ENCODE peak calls at places on chromosomes 5 and 9, in four cellular contexts. One of them, this sample, is unnamed.

GRCh38 chr9:109561137-109561536 is 63.0 kb upstream of the PTPN3 start:
- DNase-seq in astrocyte of the spinal cord: no peak
- DNase-seq in A549: no peak
- DNase-seq in NCI-H345: no peak
- DNase-seq in this sample: no peak

GRCh38 chr5:33725846-33726245 is 165.9 kb downstream of the ADAMTS12 start:
- DNase-seq in NCI-H345: no peak
- DNase-seq in A549: no peak
- DNase-seq in astrocyte of the spinal cord: peak
- DNase-seq in this sample: no peak

GRCh38 chr9:96020822-96021615 is 145.5 kb downstream of the ERCC6L2 start:
- DNase-seq in NCI-H345: peak
- DNase-seq in astrocyte of the spinal cord: peak
- DNase-seq in A549: no peak
- DNase-seq in this sample: peak

GRCh38 chr5:135223404-135223803 is 175.6 kb downstream of the MACROH2A1 start:
- DNase-seq in astrocyte of the spinal cord: no peak
- DNase-seq in NCI-H345: no peak
- DNase-seq in A549: no peak
- DNase-seq in this sample: no peak

GRCh38 chr5:120293796-120294195 is 170.3 kb upstream of the PRR16 start:
- DNase-seq in astrocyte of the spinal cord: peak
- DNase-seq in A549: no peak
- DNase-seq in NCI-H345: no peak
- DNase-seq in this sample: no peak

GRCh38 chr9:112535811-112536210 is 49.2 kb downstream of the KIAA1958 start:
- DNase-seq in NCI-H345: no peak
- DNase-seq in A549: no peak
- DNase-seq in astrocyte of the spinal cord: peak
- DNase-seq in this sample: no peak

GRCh38 chr9:131020388-131020787 is 11.4 kb downstream of the LAMC3 start:
- DNase-seq in NCI-H345: no peak
- DNase-seq in astrocyte of the spinal cord: peak
- DNase-seq in A549: no peak
- DNase-seq in this sample: no peak

GRCh38 chr5:65103674-65104035 is 334.9 kb downstream of the CWC27 start:
- DNase-seq in astrocyte of the spinal cord: no peak
- DNase-seq in NCI-H345: no peak
- DNase-seq in A549: no peak
- DNase-seq in this sample: peak

GRCh38 chr5:138955013-138955660 is 80.0 kb upstream of the LRRTM2 start:
- DNase-seq in NCI-H345: peak
- DNase-seq in A549: no peak
- DNase-seq in astrocyte of the spinal cord: no peak
- DNase-seq in this sample: no peak

GRCh38 chr9:6498982-6499381 is 86.0 kb downstream of the UHRF2 start:
- DNase-seq in NCI-H345: no peak
- DNase-seq in A549: no peak
- DNase-seq in astrocyte of the spinal cord: peak
- DNase-seq in this sample: no peak

GRCh38 chr5:98906756-98907355 is 22.0 kb downstream of the CHD1 start:
- DNase-seq in A549: no peak
- DNase-seq in astrocyte of the spinal cord: no peak
- DNase-seq in NCI-H345: no peak
- DNase-seq in this sample: no peak

GRCh38 chr5:150853560-150853959 is 7.2 kb downstream of the IRGM start:
- DNase-seq in A549: no peak
- DNase-seq in astrocyte of the spinal cord: no peak
- DNase-seq in NCI-H345: no peak
- DNase-seq in this sample: no peak

GRCh38 chr5:50767588-50767987 is 101.2 kb downstream of the PARP8 start:
- DNase-seq in A549: no peak
- DNase-seq in NCI-H345: no peak
- DNase-seq in astrocyte of the spinal cord: peak
- DNase-seq in this sample: no peak

GRCh38 chr5:76099286-76099702 is 16.1 kb downstream of the SV2C start:
- DNase-seq in A549: no peak
- DNase-seq in astrocyte of the spinal cord: no peak
- DNase-seq in NCI-H345: no peak
- DNase-seq in this sample: no peak

GRCh38 chr9:21519855-21520434 is 37.8 kb upstream of the IFNE start:
- DNase-seq in NCI-H345: no peak
- DNase-seq in A549: no peak
- DNase-seq in astrocyte of the spinal cord: no peak
- DNase-seq in this sample: no peak

GRCh38 chr9:92746567-92747458 is 17.8 kb downstream of the BICD2 start:
- DNase-seq in astrocyte of the spinal cord: peak
- DNase-seq in NCI-H345: no peak
- DNase-seq in A549: no peak
- DNase-seq in this sample: no peak

GRCh38 chr5:80884086-80884813 is 75.9 kb upstream of the RASGRF2 start:
- DNase-seq in astrocyte of the spinal cord: no peak
- DNase-seq in A549: no peak
- DNase-seq in NCI-H345: no peak
- DNase-seq in this sample: no peak

GRCh38 chr5:68033961-68034581 is 181.5 kb upstream of the PIK3R1 start:
- DNase-seq in astrocyte of the spinal cord: peak
- DNase-seq in A549: no peak
- DNase-seq in NCI-H345: no peak
- DNase-seq in this sample: no peak

GRCh38 chr5:117131876-117132275 is 557.3 kb upstream of the SEMA6A start:
- DNase-seq in astrocyte of the spinal cord: no peak
- DNase-seq in NCI-H345: no peak
- DNase-seq in A549: no peak
- DNase-seq in this sample: no peak